ENCODE peak calls at places on chromosome 11, in four cellular contexts. Y is HepG2, G is PC-3, A is IMR-90. I is an unnamed sample.

GRCh38 chr11:113906038-113906437 is 1.4 kb downstream of the HTR3B start:
- DNase-seq in Y (peak), G (peak), A (peak), I (peak)

GRCh38 chr11:88015170-88015569 is 160.1 kb downstream of the RAB38 start:
- DNase-seq in Y (no peak), G (peak), A (no peak), I (no peak)

GRCh38 chr11:76788661-76789442 is 5.7 kb downstream of the TSKU start:
- DNase-seq in Y (peak), G (peak), A (no peak), I (no peak)

GRCh38 chr11:9280655-9281301 is 15.6 kb upstream of the DENND5A start:
- DNase-seq in Y (no peak), G (peak), A (peak), I (peak)

GRCh38 chr11:87263439-87263838 is 225.7 kb downstream of the TMEM135 start:
- DNase-seq in Y (no peak), G (no peak), A (no peak), I (no peak)

GRCh38 chr11:28242596-28242995 is 134.4 kb downstream of the METTL15 start:
- DNase-seq in Y (no peak), G (no peak), A (no peak), I (no peak)

GRCh38 chr11:32809313-32809712 is 14.9 kb upstream of the CCDC73 start:
- DNase-seq in Y (peak), G (peak), A (peak), I (peak)

GRCh38 chr11:75347781-75348613 is 3.5 kb downstream of the ARRB1 start:
- DNase-seq in Y (peak), G (no peak), A (peak), I (peak)

GRCh38 chr11:76805206-76805913 is 22.2 kb downstream of the TSKU start:
- DNase-seq in Y (no peak), G (no peak), A (peak), I (peak)

GRCh38 chr11:125305346-125305745 is 140.8 kb downstream of the PKNOX2 start:
- DNase-seq in Y (no peak), G (no peak), A (no peak), I (no peak)

GRCh38 chr11:46330154-46330886 is 16.9 kb upstream of the DGKZ start:
- DNase-seq in Y (no peak), G (no peak), A (no peak), I (no peak)

GRCh38 chr11:76629133-76629852 is 41.3 kb downstream of the LRRC32 start:
- DNase-seq in Y (no peak), G (no peak), A (peak), I (peak)

GRCh38 chr11:72048718-72049460 is 31.5 kb downstream of the NUMA1 start:
- DNase-seq in Y (peak), G (no peak), A (no peak), I (no peak)

GRCh38 chr11:105719073-105719846 is 109.4 kb downstream of the GRIA4 start:
- DNase-seq in Y (peak), G (peak), A (peak), I (peak)

GRCh38 chr11:15800121-15800800 is 556.1 kb downstream of the SOX6 start:
- DNase-seq in Y (no peak), G (peak), A (peak), I (peak)

GRCh38 chr11:24890426-24890825 is 393.6 kb downstream of the LUZP2 start:
- DNase-seq in Y (no peak), G (peak), A (no peak), I (no peak)

GRCh38 chr11:28606930-28607329 is 498.7 kb downstream of the METTL15 start:
- DNase-seq in Y (no peak), G (peak), A (no peak), I (no peak)

GRCh38 chr11:30631148-30631547 is 45.0 kb upstream of the MPPED2 start:
- DNase-seq in Y (no peak), G (no peak), A (no peak), I (no peak)

DNA sequence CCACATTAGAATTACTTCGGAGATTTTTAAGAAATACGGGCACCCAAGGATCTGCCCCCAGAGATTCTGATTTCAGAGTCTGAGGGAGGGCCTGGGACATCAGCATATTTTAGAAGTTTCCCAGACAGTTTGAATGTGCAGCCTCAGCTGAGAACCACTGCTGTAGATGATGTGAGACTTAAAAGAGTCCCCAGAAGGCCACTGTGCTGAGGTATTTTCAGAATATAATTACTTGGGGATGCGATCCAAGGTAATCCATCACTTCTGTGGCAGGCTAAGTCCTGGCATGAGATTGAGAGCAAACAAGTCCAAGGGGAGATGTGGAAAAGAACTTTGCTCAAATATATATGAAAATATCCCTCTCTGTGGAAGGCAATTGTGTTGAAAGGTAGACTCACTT is 48.3 kb upstream of the AMOTL1 start:
- DNase-seq in Y (no peak), G (no peak), A (no peak), I (no peak)
- H2AFZ ChIP-seq in Y (no peak), G (no peak), A (no peak), I (no peak)

GRCh38 chr11:110000858-110001257 is 92.3 kb upstream of the ZC3H12C start:
- DNase-seq in Y (no peak), G (no peak), A (no peak), I (peak)
- H2AFZ ChIP-seq in Y (no peak), G (no peak), A (peak), I (no peak)

GRCh38 chr11:65859812-65860277 is 388 bp upstream of the MUS81 start:
- DNase-seq in Y (no peak), G (no peak), A (no peak), I (no peak)
- H2AFZ ChIP-seq in Y (no peak), G (peak), A (peak), I (no peak)

DNA sequence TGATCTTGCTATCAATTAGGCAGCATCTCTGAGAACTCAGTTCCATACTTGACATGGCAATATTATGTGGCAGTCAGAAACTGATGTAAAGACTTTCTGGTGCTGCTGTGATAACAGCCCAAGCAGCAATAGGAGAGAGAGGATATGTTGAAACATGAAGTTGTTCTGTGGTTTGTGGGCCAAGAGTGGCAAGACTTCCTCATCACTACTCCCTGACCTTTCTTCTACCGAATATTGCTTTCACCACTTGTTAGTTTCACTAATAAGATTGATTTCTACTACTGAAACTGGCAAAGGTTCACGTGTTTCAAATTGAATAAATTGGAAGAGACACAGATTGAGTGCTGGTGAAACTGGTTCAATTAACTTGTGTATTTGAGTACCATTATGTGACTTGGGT is 852.6 kb upstream of the RAG2 start:
- DNase-seq in Y (no peak), G (no peak), A (peak), I (peak)
- H2AFZ ChIP-seq in Y (no peak), G (peak), A (no peak), I (no peak)

GRCh38 chr11:62008177-62008576 is 40.7 kb upstream of the FTH1 start:
- DNase-seq in Y (no peak), G (no peak), A (no peak), I (no peak)

GRCh38 chr11:62001450-62002178 is 34.2 kb upstream of the FTH1 start:
- DNase-seq in Y (peak), G (no peak), A (no peak), I (no peak)

GRCh38 chr11:62004473-62004872 is 37.0 kb upstream of the FTH1 start:
- DNase-seq in Y (no peak), G (peak), A (peak), I (peak)

GRCh38 chr11:62000539-62001446 is 33.4 kb upstream of the FTH1 start:
- DNase-seq in Y (peak), G (no peak), A (no peak), I (no peak)

GRCh38 chr11:62005231-62005661 is 37.8 kb upstream of the FTH1 start:
- DNase-seq in Y (no peak), G (no peak), A (no peak), I (peak)
- H2AFZ ChIP-seq in Y (no peak), G (peak), A (peak), I (peak)

GRCh38 chr11:78659326-78660319 is 85.0 kb upstream of the NARS2 start:
- DNase-seq in Y (no peak), G (no peak), A (no peak), I (no peak)
- H2AFZ ChIP-seq in Y (no peak), G (no peak), A (no peak), I (no peak)

GRCh38 chr11:69985654-69986420 is 92.3 kb upstream of the ANO1 start:
- DNase-seq in Y (no peak), G (no peak), A (no peak), I (no peak)
- H2AFZ ChIP-seq in Y (no peak), G (peak), A (peak), I (no peak)

GRCh38 chr11:1060410-1060809 is 14.3 kb upstream of the MUC2 start:
- DNase-seq in Y (no peak), G (no peak), A (no peak), I (no peak)

GRCh38 chr11:1062075-1062820 is 12.4 kb upstream of the MUC2 start:
- DNase-seq in Y (no peak), G (no peak), A (no peak), I (no peak)

GRCh38 chr11:1064167-1064566 is 10.5 kb upstream of the MUC2 start:
- DNase-seq in Y (no peak), G (no peak), A (peak), I (peak)

GRCh38 chr11:1059759-1060158 is 14.9 kb upstream of the MUC2 start:
- DNase-seq in Y (no peak), G (no peak), A (no peak), I (no peak)

GRCh38 chr11:1060885-1061616 is 13.6 kb upstream of the MUC2 start:
- DNase-seq in Y (no peak), G (peak), A (peak), I (peak)
- H2AFZ ChIP-seq in Y (no peak), G (no peak), A (peak), I (no peak)

I was measured in fibroblast of lung.